ENCODE peak calls at places on chromosomes 12 and 14, in ten cellular contexts. Y is GM10248; B is psoas muscle; D is CD4-positive, CD25-positive, alpha-beta regulatory T cell; Z is tibial artery; X is pulmonary artery endothelial cell; R is stimulated activated CD8-positive, alpha-beta memory T cell treated with anti-CD3 and anti-CD28 coated beads, Interleukin-7, amount 100 ng/mL, for 1 hour; A is T-cell; M is HFF-Myc; I is stimulated activated CD4-positive, alpha-beta T cell treated with anti-CD3 and anti-CD28 coated beads, Interleukin-1b, Interleukin-23, amount 100 ng/mL, for 1 hour. O is an unnamed sample.
A peak's percentile ranks its signal among the peaks of the same experiment; 100 is the strongest.

GRCh38 chr14:28707814-28708213 is 58.8 kb upstream of the FOXG1 start:
- DNase-seq in Y (no peak), B (no peak), D (no peak), Z (no peak), X (no peak), R (no peak), A (no peak), M (no peak), I (no peak), O (peak; percentile 11)

GRCh38 chr12:69651922-69652321 is 41.2 kb upstream of the LRRC10 start:
- DNase-seq in Y (no peak), B (no peak), D (no peak), Z (no peak), X (no peak), R (no peak), A (no peak), M (no peak), I (no peak), O (no peak)

GRCh38 chr12:92596388-92596787 is 106.4 kb upstream of the PLEKHG7 start:
- DNase-seq in Y (no peak), B (no peak), D (no peak), Z (no peak), X (no peak), R (no peak), A (no peak), M (no peak), I (no peak), O (peak; percentile 90)

GRCh38 chr12:92466391-92467305 is 236.1 kb upstream of the PLEKHG7 start:
- DNase-seq in Y (peak; percentile 22), B (peak; percentile 52), D (no peak), Z (no peak), X (no peak), R (no peak), A (no peak), M (no peak), I (no peak), O (peak; percentile 73)

GRCh38 chr12:91854725-91855124 is 290.9 kb downstream of the BTG1 start:
- DNase-seq in Y (no peak), B (no peak), D (no peak), Z (no peak), X (no peak), R (no peak), A (no peak), M (no peak), I (no peak), O (peak; percentile 24)

GRCh38 chr14:58815046-58815701 is 177.4 kb downstream of the DACT1 start:
- DNase-seq in Y (no peak), B (no peak), D (no peak), Z (no peak), X (no peak), R (no peak), A (no peak), M (no peak), I (no peak), O (no peak)

GRCh38 chr12:100974747-100975146 is 180.2 kb downstream of the ANO4 start:
- DNase-seq in Y (no peak), B (no peak), D (no peak), Z (no peak), X (no peak), R (no peak), A (no peak), M (no peak), I (no peak), O (no peak)

GRCh38 chr12:52870361-52871290 is 21.8 kb upstream of the KRT78 start:
- DNase-seq in Y (peak; percentile 79), B (peak; percentile 55), D (peak; percentile 52), Z (no peak), X (no peak), R (peak; percentile 77), A (peak; percentile 77), M (no peak), I (peak; percentile 67), O (peak; percentile 48)

GRCh38 chr12:12214635-12215131 is 52.2 kb downstream of the LRP6 start:
- DNase-seq in Y (no peak), B (no peak), D (peak; percentile 4), Z (no peak), X (no peak), R (no peak), A (no peak), M (no peak), I (no peak), O (peak; percentile 59)

GRCh38 chr12:1779783-1780182 is 40.6 kb upstream of the LRTM2 start:
- DNase-seq in Y (no peak), B (no peak), D (no peak), Z (no peak), X (peak; percentile 71), R (no peak), A (no peak), M (no peak), I (no peak), O (no peak)

GRCh38 chr14:102873131-102873530 is 49.3 kb upstream of the AMN start:
- DNase-seq in Y (no peak), B (no peak), D (no peak), Z (no peak), X (no peak), R (no peak), A (no peak), M (no peak), I (no peak), O (no peak)

GRCh38 chr12:16613199-16613598 is 7.2 kb upstream of the LMO3 start:
- DNase-seq in Y (no peak), B (no peak), D (no peak), Z (no peak), X (no peak), R (no peak), A (no peak), M (no peak), I (no peak), O (no peak)

GRCh38 chr14:58848365-58848764 is 210.6 kb downstream of the DACT1 start:
- DNase-seq in Y (no peak), B (no peak), D (no peak), Z (no peak), X (no peak), R (no peak), A (no peak), M (no peak), I (no peak), O (no peak)

GRCh38 chr12:26044007-26044394 is 80.8 kb downstream of the BHLHE41 start:
- DNase-seq in Y (no peak), B (no peak), D (no peak), Z (no peak), X (no peak), R (no peak), A (no peak), M (no peak), I (no peak), O (no peak)

GRCh38 chr12:84764006-84764405 is 148.6 kb downstream of the SLC6A15 start:
- DNase-seq in Y (no peak), B (no peak), D (no peak), Z (no peak), X (no peak), R (no peak), A (no peak), M (no peak), I (no peak), O (no peak)

GRCh38 chr12:22377731-22378496 is 43.4 kb upstream of the ST8SIA1 start:
- DNase-seq in Y (no peak), B (no peak), D (no peak), Z (no peak), X (no peak), R (no peak), A (no peak), M (no peak), I (no peak), O (no peak)

GRCh38 chr12:63045020-63045860 is 105.8 kb downstream of the AVPR1A start:
- DNase-seq in Y (no peak), B (no peak), D (no peak), Z (no peak), X (peak; percentile 47), R (no peak), A (no peak), M (no peak), I (no peak), O (peak; percentile 16)